ENCODE peak calls at places on chromosome 22, in four cellular contexts. X is ovary, B is Caco-2, Z is upper lobe of left lung. P is an unnamed sample.
A peak's percentile ranks its signal among the peaks of the same experiment; 100 is the strongest.

GRCh38 chr22:29503811-29504372 is 23.9 kb downstream of the NEFH start:
- DNase-seq in Z (no peak), X (peak; percentile 59), B (no peak), P (no peak)

GRCh38 chr22:49998718-49999062 is 13.9 kb downstream of the IL17REL start:
- DNase-seq in Z (peak; percentile 34), B (no peak), X (peak; percentile 25), P (no peak)

GRCh38 chr22:32244547-32244946 is 10.6 kb downstream of the SLC5A4 start:
- DNase-seq in B (no peak), Z (no peak), X (no peak), P (no peak)

GRCh38 chr22:29750029-29750428 is 16.8 kb downstream of the ZMAT5 start:
- DNase-seq in X (no peak), Z (no peak), B (no peak), P (no peak)

GRCh38 chr22:49951001-49951677 is 9.4 kb upstream of the PIM3 start:
- DNase-seq in X (no peak), B (peak; percentile 89), Z (peak; percentile 95), P (no peak)

GRCh38 chr22:43515411-43515810 is 103.6 kb downstream of the MPPED1 start:
- DNase-seq in B (no peak), X (no peak), Z (peak; percentile 50), P (no peak)

GRCh38 chr22:31082606-31083376 is 1.7 kb downstream of the SMTN start:
- DNase-seq in B (peak; percentile 83), Z (no peak), X (peak; percentile 75), P (no peak)

GRCh38 chr22:29873943-29874342 is 9.0 kb upstream of the MTMR3 start:
- DNase-seq in Z (no peak), B (no peak), X (no peak), P (no peak)

GRCh38 chr22:33274214-33274828 is 216.1 kb upstream of the SYN3 start:
- DNase-seq in Z (no peak), X (no peak), B (peak; percentile 49), P (no peak)

GRCh38 chr22:36363378-36363931 is 24.3 kb downstream of the MYH9 start:
- DNase-seq in X (no peak), B (peak; percentile 61), Z (no peak), P (no peak)

GRCh38 chr22:47587361-47587760 is 824.9 kb downstream of the TBC1D22A start:
- DNase-seq in Z (no peak), X (no peak), B (no peak), P (no peak)
- H3K9me3 ChIP-seq in Z (no peaks in the 10 kb centered on the region), X (no peaks in the 10 kb centered on the region), B (no peaks in the 10 kb centered on the region), P (no peaks in the 10 kb centered on the region)

GRCh38 chr22:19374410-19374809 is 57.1 kb downstream of the HIRA start:
- DNase-seq in B (no peak), Z (no peak), X (no peak), P (no peak)

GRCh38 chr22:19367763-19368367 is 63.7 kb downstream of the HIRA start:
- DNase-seq in X (no peak), Z (no peak), B (no peak), P (no peak)

GRCh38 chr22:19373450-19373849 is 58.1 kb downstream of the HIRA start:
- DNase-seq in X (no peak), B (no peak), Z (no peak), P (no peak)

GRCh38 chr22:19371893-19372292 is 59.6 kb downstream of the HIRA start:
- DNase-seq in X (no peak), Z (no peak), B (no peak), P (no peak)

GRCh38 chr22:19368876-19369275 is 62.7 kb downstream of the HIRA start:
- DNase-seq in X (no peak), Z (no peak), B (no peak), P (no peak)
- H3K9me3 ChIP-seq in X (no peaks in the 10 kb centered on the region), Z (no peaks in the 10 kb centered on the region), B (no peaks in the 10 kb centered on the region), P (no peaks in the 10 kb centered on the region)

GRCh38 chr22:47561766-47562165 is 799.3 kb downstream of the TBC1D22A start:
- DNase-seq in Z (no peak), X (no peak), B (no peak), P (no peak)

GRCh38 chr22:47564158-47564450 is 801.7 kb downstream of the TBC1D22A start:
- DNase-seq in X (no peak), B (no peak), Z (no peak), P (no peak)

GRCh38 chr22:47564651-47565050 is 802.2 kb downstream of the TBC1D22A start:
- DNase-seq in B (no peak), X (no peak), Z (no peak), P (no peak)

GRCh38 chr22:47565607-47566006 is 803.2 kb downstream of the TBC1D22A start:
- DNase-seq in Z (no peak), B (no peak), X (no peak), P (no peak)

DNA sequence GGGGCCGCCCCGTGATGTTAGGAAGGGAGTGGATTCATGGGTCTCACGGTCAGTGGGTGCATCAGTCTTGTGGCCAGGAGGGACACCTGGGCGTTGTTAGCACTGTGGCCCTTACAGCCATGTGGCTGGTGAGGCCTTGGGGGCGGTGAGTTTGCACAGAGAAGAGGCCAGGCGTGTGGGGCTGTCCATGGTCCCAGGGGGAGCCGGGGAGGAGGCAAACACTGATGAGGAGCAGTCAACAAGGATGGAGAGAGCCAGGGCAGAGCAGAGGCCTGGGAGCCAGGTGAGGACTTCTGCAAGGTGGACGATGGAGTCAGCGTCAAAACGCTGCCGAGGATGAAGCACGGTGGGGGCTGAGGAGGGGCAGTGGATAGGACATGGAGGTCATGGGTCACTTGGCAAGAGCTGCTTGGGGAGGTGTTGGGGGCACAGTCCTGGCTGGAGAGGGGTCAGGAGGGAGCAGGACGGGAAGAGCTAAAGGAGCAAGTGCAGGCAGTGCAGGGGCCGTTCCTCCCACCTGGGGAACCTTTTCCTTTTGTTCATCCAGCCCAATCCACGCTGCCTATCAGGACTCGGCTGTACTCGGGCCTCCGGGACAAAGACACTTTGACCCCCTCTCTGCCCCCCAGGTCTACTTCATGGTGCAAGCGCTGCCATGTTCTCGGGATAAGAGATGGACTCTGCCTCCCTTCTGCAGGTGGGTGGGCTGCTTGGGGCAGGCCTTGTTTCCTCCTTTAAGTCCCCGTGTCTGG is 801.1 kb downstream of the TBC1D22A start:
- DNase-seq in B (no peak), X (no peak), Z (no peak), P (no peak)
- H3K9me3 ChIP-seq in B (no peaks in the 10 kb centered on the region), X (no peaks in the 10 kb centered on the region), Z (no peaks in the 10 kb centered on the region), P (no peaks in the 10 kb centered on the region)

GRCh38 chr22:48513446-48513845 is 1314.2 kb downstream of the BRD1 start:
- DNase-seq in B (no peak), X (no peak), Z (peak; percentile 56), P (no peak)
- H3K9me3 ChIP-seq in B (no peaks in the 10 kb centered on the region), X (no peaks in the 10 kb centered on the region), Z (no peaks in the 10 kb centered on the region), P (no peaks in the 10 kb centered on the region)

GRCh38 chr22:23153994-23154393 is 8.7 kb downstream of the RAB36 start:
- DNase-seq in B (no peak), Z (no peak), X (no peak), P (no peak)

GRCh38 chr22:23150762-23151161 is 5.5 kb downstream of the RAB36 start:
- DNase-seq in Z (no peak), X (no peak), B (no peak), P (no peak)

GRCh38 chr22:23151827-23152226 is 6.5 kb downstream of the RAB36 start:
- DNase-seq in X (no peak), Z (peak; percentile 62), B (no peak), P (no peak)

GRCh38 chr22:23154461-23154860 is 9.2 kb downstream of the RAB36 start:
- DNase-seq in Z (no peak), B (no peak), X (no peak), P (no peak)

GRCh38 chr22:23152238-23153114 is 7.2 kb downstream of the RAB36 start:
- DNase-seq in Z (no peak), X (no peak), B (no peak), P (no peak)
- H3K9me3 ChIP-seq in Z (no peaks in the 10 kb centered on the region), X (no peaks in the 10 kb centered on the region), B (no peaks in the 10 kb centered on the region), P (no peaks in the 10 kb centered on the region)

GRCh38 chr22:47836957-47837356 is 1074.5 kb downstream of the TBC1D22A start:
- DNase-seq in X (no peak), Z (no peak), B (no peak), P (no peak)
- H3K9me3 ChIP-seq in X (no peaks in the 10 kb centered on the region), Z (no peaks in the 10 kb centered on the region), B (no peaks in the 10 kb centered on the region), P (no peaks in the 10 kb centered on the region)

GRCh38 chr22:20765938-20766337 is 8.0 kb upstream of the SERPIND1 start:
- DNase-seq in B (no peak), X (no peak), Z (no peak), P (no peak)

GRCh38 chr22:20762233-20762796 is 11.6 kb upstream of the SERPIND1 start:
- DNase-seq in X (no peak), B (no peak), Z (no peak), P (no peak)

GRCh38 chr22:20763630-20764029 is 10.3 kb upstream of the SERPIND1 start:
- DNase-seq in B (no peak), X (no peak), Z (no peak), P (no peak)

GRCh38 chr22:20764729-20765128 is 9.2 kb upstream of the SERPIND1 start:
- DNase-seq in X (no peak), B (no peak), Z (no peak), P (no peak)

DNA sequence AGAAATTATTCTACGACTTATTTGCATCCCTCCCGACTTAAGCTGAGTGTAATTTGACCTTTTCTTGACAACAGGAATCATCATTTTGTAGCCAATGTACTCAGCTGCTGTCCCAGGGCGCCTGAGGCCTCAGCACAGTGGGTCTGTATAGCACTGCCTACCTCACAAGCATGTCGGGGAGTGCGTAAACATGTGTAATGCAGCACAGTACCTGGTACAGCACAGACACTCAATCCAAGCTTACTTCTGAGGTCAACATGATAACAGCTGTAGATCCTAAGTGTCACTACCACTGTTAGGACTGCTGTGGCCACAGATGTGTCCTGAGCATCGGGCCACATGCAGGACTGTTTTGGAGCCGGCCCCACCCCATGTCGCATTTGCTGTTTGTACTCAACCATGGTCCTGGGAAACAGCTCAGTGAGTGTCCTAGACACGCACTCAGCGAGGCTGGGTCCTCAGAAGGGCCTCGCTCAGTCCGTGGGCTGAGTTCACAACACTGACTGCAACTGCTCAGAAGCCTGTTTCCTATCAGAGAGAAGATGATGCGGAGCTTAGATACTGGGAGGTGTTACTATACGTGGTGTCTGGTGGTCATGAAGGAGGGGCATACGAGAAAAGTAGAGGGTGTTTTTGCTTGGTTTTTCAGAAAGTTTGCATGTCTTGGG is 9.7 kb upstream of the SERPIND1 start:
- DNase-seq in B (no peak), Z (no peak), X (no peak), P (no peak)
- H3K9me3 ChIP-seq in B (no peaks in the 10 kb centered on the region), Z (no peaks in the 10 kb centered on the region), X (no peaks in the 10 kb centered on the region), P (no peaks in the 10 kb centered on the region)

DNA sequence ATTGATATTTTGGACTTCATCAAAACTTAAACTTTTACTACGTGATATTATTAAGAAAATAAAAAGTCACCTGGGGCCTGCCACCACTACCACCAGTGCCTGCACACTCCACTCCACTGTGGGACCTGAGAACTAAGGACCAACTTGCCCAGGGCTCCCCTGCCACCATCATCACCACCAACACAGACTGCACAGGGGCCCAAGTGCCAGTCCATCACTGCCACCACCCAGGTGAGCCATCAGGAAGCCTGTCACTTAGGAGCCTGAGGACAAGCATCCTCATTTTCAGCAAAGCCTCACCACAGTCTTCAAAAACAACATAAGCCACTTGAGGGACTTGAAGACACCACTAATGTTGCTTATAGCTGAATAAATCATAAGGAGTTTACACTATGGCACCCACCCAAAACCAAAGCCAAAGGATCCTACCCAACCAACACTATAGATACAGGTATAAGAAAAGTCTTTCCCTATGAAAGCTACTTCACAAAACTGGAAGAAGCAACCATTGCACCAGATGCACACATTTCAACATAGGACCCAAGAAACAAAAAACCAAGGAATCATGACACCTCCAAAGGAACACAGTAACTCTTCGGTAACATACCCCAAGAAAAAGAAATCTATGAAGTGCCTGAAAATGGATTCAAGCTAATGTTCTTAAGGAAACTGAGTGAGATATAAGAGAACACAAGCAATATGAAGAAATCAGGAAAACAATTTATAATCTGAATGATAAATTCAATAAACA is 73.6 kb upstream of the GNAZ start:
- DNase-seq in B (no peak), Z (no peak), X (no peak), P (no peak)
- H3K9me3 ChIP-seq in B (peaks cover 12% of the 10 kb centered on the region), Z (peaks cover 11% of the 10 kb centered on the region), X (no peaks in the 10 kb centered on the region), P (peaks cover 13% of the 10 kb centered on the region)